ENCODE peak calls at places on chromosome 16, in four cellular contexts. O is HCT116, C is HepG2, E is K562. B is an unnamed sample.
A peak's percentile ranks its signal among the peaks of the same experiment; 100 is the strongest.

GRCh38 chr16:72924918-72925630 is 122.9 kb downstream of the ZFHX3 start:
- DNase-seq in O (no peak), C (peak; percentile 100), E (no peak), B (no peak)

GRCh38 chr16:87180069-87180468 is 137.1 kb downstream of the C16orf95 start:
- DNase-seq in O (no peak), C (no peak), E (no peak), B (no peak)

GRCh38 chr16:1534021-1535020 is 855 bp downstream of the TMEM204 start:
- DNase-seq in O (no peak), C (no peak), E (no peak), B (no peak)

GRCh38 chr16:54287758-54288591 is 1.4 kb upstream of the IRX3 start:
- DNase-seq in O (no peak), C (no peak), E (no peak), B (no peak)

GRCh38 chr16:1945559-1946391 is 2.8 kb upstream of the MSRB1 start:
- DNase-seq in O (no peak), C (no peak), E (no peak), B (no peak)

GRCh38 chr16:87392823-87393679 is 915 bp downstream of the MAP1LC3B start:
- DNase-seq in O (no peak), C (no peak), E (no peak), B (no peak)

GRCh38 chr16:69861276-69862030 is 89.7 kb upstream of the CLEC18A start:
- DNase-seq in O (no peak), C (no peak), E (no peak), B (no peak)

GRCh38 chr16:85460983-85461813 is 151.9 kb upstream of the GSE1 start:
- DNase-seq in O (no peak), C (peak; percentile 39), E (peak; percentile 76), B (no peak)

GRCh38 chr16:17318200-17318599 is 152.6 kb downstream of the XYLT1 start:
- DNase-seq in O (no peak), C (no peak), E (no peak), B (no peak)

GRCh38 chr16:56855936-56856335 is 9.1 kb upstream of the SLC12A3 start:
- DNase-seq in O (no peak), C (no peak), E (no peak), B (no peak)

GRCh38 chr16:660459-661183 is 7.3 kb upstream of the RHOT2 start:
- DNase-seq in O (peak; percentile 53), C (no peak), E (peak; percentile 98), B (no peak)

GRCh38 chr16:81491522-81492188 is 47.0 kb downstream of the CMIP start:
- DNase-seq in O (no peak), C (no peak), E (no peak), B (no peak)

GRCh38 chr16:82938108-82938507 is 311.3 kb downstream of the CDH13 start:
- DNase-seq in O (no peak), C (no peak), E (no peak), B (no peak)

GRCh38 chr16:23974223-23974622 is 138.4 kb downstream of the PRKCB start:
- DNase-seq in O (no peak), C (no peak), E (no peak), B (no peak)

GRCh38 chr16:48497932-48498760 is 111.8 kb downstream of the N4BP1 start:
- DNase-seq in O (no peak), C (no peak), E (no peak), B (no peak)

GRCh38 chr16:10521681-10522274 is 58.6 kb downstream of the EMP2 start:
- DNase-seq in O (peak; percentile 42), C (peak; percentile 79), E (peak; percentile 73), B (peak; percentile 52)

GRCh38 chr16:71369494-71369893 is 11.0 kb downstream of the CALB2 start:
- DNase-seq in O (no peak), C (no peak), E (no peak), B (no peak)

GRCh38 chr16:31128711-31129567 is 6.6 kb downstream of the PRSS8 start:
- DNase-seq in O (no peak), C (no peak), E (peak; percentile 51), B (no peak)

GRCh38 chr16:65200857-65201256 is 79.0 kb upstream of the CDH11 start:
- DNase-seq in O (no peak), C (no peak), E (no peak), B (no peak)

GRCh38 chr16:1915732-1916653 is 2.2 kb downstream of the HS3ST6 start:
- DNase-seq in O (no peak), C (no peak), E (no peak), B (no peak)

GRCh38 chr16:66741131-66741900 is 10.1 kb downstream of the DYNC1LI2 start:
- DNase-seq in O (peak; percentile 48), C (peak; percentile 20), E (peak; percentile 54), B (peak; percentile 52)

GRCh38 chr16:52470601-52471000 is 76.3 kb downstream of the TOX3 start:
- DNase-seq in O (no peak), C (no peak), E (no peak), B (no peak)

GRCh38 chr16:66886346-66886745 is 6.0 kb downstream of the PDP2 start:
- DNase-seq in O (no peak), C (no peak), E (no peak), B (no peak)

GRCh38 chr16:9192746-9193145 is 101.3 kb downstream of the HAPSTR1 start:
- DNase-seq in O (no peak), C (no peak), E (no peak), B (no peak)

GRCh38 chr16:66026931-66027330 is 339.6 kb upstream of the CDH5 start:
- DNase-seq in O (no peak), C (no peak), E (no peak), B (no peak)

GRCh38 chr16:57039148-57039812 is 49.9 kb downstream of the NLRC5 start:
- DNase-seq in O (no peak), C (no peak), E (no peak), B (no peak)

GRCh38 chr16:70151391-70151790 is 22.2 kb upstream of the CLEC18C start:
- DNase-seq in O (no peak), C (no peak), E (peak; percentile 13), B (no peak)

GRCh38 chr16:73268311-73268997 is 220.5 kb upstream of the ZFHX3 start:
- DNase-seq in O (no peak), C (peak; percentile 12), E (no peak), B (no peak)

GRCh38 chr16:52498640-52499039 is 48.3 kb downstream of the TOX3 start:
- DNase-seq in O (no peak), C (no peak), E (no peak), B (no peak)

GRCh38 chr16:71610447-71610846 is 15.5 kb upstream of the MARVELD3 start:
- DNase-seq in O (no peak), C (no peak), E (no peak), B (no peak)

GRCh38 chr16:4713663-4714501 is 20.2 kb downstream of the ANKS3 start:
- DNase-seq in O (no peak), C (no peak), E (no peak), B (no peak)

GRCh38 chr16:72468582-72468981 is 296.6 kb upstream of the PMFBP1 start:
- DNase-seq in O (no peak), C (peak; percentile 68), E (no peak), B (no peak)

GRCh38 chr16:23595246-23595950 is 718 bp downstream of the NDUFAB1 start:
- DNase-seq in O (no peak), C (peak; percentile 61), E (no peak), B (no peak)

GRCh38 chr16:74608944-74609343 is 2.0 kb upstream of the GLG1 start:
- DNase-seq in O (no peak), C (no peak), E (no peak), B (no peak)

GRCh38 chr16:57270221-57271062 is 14.0 kb downstream of the PLLP start:
- DNase-seq in O (no peak), C (no peak), E (no peak), B (no peak)

GRCh38 chr16:14001521-14001920 is 69.6 kb upstream of the MRTFB start:
- DNase-seq in O (no peak), C (no peak), E (no peak), B (no peak)

GRCh38 chr16:15822957-15823356 is 33.9 kb downstream of the MYH11 start:
- DNase-seq in O (no peak), C (no peak), E (no peak), B (no peak)
- TF ChIP-seq POLR2AphosphoS5 in O (no peak), C (no peak), E (no peak), B (no peak)

GRCh38 chr16:88411951-88412576 is 29.3 kb downstream of the ZNF469 start:
- DNase-seq in O (no peak), C (no peak), E (no peak), B (no peak)

GRCh38 chr16:88414521-88415380 is 32.0 kb downstream of the ZNF469 start:
- DNase-seq in O (no peak), C (no peak), E (no peak), B (no peak)

GRCh38 chr16:88413231-88413630 is 30.5 kb downstream of the ZNF469 start:
- DNase-seq in O (no peak), C (no peak), E (no peak), B (no peak)

GRCh38 chr16:88413631-88414030 is 30.9 kb downstream of the ZNF469 start:
- DNase-seq in O (no peak), C (no peak), E (no peak), B (no peak)

DNA sequence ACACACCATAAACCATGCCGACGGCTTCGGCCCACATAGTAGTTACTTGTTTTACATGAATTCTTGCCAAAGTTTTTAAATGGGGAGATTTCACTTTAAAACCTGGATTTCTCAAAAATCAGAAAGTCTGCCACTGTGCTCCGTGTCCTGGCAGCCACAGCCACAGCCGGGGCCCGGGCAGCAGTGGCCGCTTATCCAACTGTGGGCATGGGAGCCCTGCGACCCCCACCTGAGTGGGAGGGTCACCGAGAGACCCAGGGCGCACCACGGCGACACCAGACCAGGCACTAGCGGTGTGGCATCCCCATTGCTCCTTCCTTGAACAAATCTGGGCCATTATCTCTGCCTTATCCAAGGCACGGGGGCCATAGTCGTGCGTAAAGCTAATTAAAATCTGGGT is 30.0 kb downstream of the ZNF469 start:
- DNase-seq in O (no peak), C (no peak), E (no peak), B (no peak)
- TF ChIP-seq TCF7L2 in O (no peak), C (no peak), E (no peak), B (no peak)

GRCh38 chr16:12440233-12440530 is 363.5 kb downstream of the CPPED1 start:
- DNase-seq in O (no peak), C (no peak), E (no peak), B (no peak)
- TF ChIP-seq POLR2AphosphoS5 in O (no peak), C (no peak), E (no peak), B (no peak)

DNA sequence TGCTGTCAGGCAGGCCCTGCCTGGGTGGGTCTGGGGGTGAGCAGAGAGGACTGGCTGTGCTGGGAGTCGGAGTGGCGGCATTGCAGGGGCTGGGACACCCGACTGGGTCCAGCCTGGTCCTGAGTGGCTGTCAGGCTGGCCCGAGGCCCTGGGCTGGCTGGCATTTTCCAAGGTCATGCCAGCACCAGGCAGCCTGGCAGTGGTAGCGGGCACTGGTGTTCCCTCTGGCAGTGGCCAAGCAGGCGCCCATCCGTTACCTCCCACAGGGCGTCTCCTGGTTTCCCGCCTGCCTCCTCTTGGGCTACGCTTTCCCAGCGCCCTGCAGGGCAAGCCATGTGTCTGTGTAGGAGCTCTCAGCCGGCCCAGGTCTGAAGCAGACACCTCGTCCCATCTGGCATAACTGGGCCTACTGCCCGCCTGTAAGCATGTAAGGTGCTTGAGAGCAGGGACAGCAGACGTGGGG is 5.7 kb upstream of the PKMYT1 start:
- DNase-seq in O (no peak), C (no peak), E (no peak), B (no peak)
- TF ChIP-seq TCF7L2 in O (no peak), C (no peak), E (no peak), B (no peak)